ENCODE peak calls at places on chromosomes 16 and 17, in five cellular contexts. M, X, F, O and S are unnamed samples.

GRCh38 chr17:42760652-42761581 is at the start of gene RAMP2:
- DNase-seq in M (peak), X (peak), F (no peak), O (no peak), S (peak)

GRCh38 chr16:4261557-4262172 is 11.2 kb downstream of the TFAP4 start:
- DNase-seq in M (peak), X (peak), F (no peak), O (peak), S (no peak)

GRCh38 chr17:50257574-50258224 is 16.6 kb upstream of the TMEM92 start:
- DNase-seq in M (peak), O (no peak), F (no peak), X (no peak), S (peak)

GRCh38 chr17:59839646-59840328 is 53.0 kb downstream of the TUBD1 start:
- DNase-seq in O (peak), X (no peak), M (no peak), F (no peak), S (no peak)

GRCh38 chr16:19831678-19832077 is 53.0 kb downstream of the GPRC5B start:
- DNase-seq in X (no peak), F (peak), M (peak), O (no peak), S (no peak)

GRCh38 chr16:75265911-75266701 is 14.7 kb upstream of the BCAR1 start:
- DNase-seq in X (peak), M (peak), O (peak), F (peak), S (peak)

GRCh38 chr17:17957584-17957916 is 14.7 kb downstream of the TOM1L2 start:
- DNase-seq in F (no peak), O (no peak), M (no peak), X (no peak), S (no peak)

GRCh38 chr17:21041753-21042433 is 918 bp downstream of the USP22 start:
- DNase-seq in X (peak), M (peak), F (peak), O (peak), S (peak)

GRCh38 chr17:13024033-13024432 is 6.2 kb upstream of the ELAC2 start:
- DNase-seq in F (no peak), X (no peak), O (no peak), M (no peak), S (no peak)

GRCh38 chr16:27437946-27438345 is 36.0 kb downstream of the IL21R start:
- DNase-seq in X (no peak), M (peak), F (no peak), O (no peak), S (no peak)

GRCh38 chr17:71033336-71033735 is 864.0 kb downstream of the KCNJ2 start:
- DNase-seq in F (no peak), O (no peak), X (peak), M (no peak), S (no peak)

GRCh38 chr17:82108038-82108998 is 10.3 kb upstream of the FASN start:
- DNase-seq in O (no peak), F (no peak), M (no peak), X (no peak), S (peak)

GRCh38 chr16:59510008-59510424 is 775.9 kb upstream of the GOT2 start:
- DNase-seq in F (no peak), O (no peak), M (no peak), X (no peak), S (no peak)

GRCh38 chr16:54281535-54282201 is 4.9 kb downstream of the IRX3 start:
- DNase-seq in M (no peak), F (no peak), O (no peak), X (peak), S (no peak)

GRCh38 chr16:47374629-47375028 is 86.2 kb downstream of the ITFG1 start:
- DNase-seq in M (no peak), X (no peak), O (no peak), F (no peak), S (no peak)

GRCh38 chr17:28951428-28951990 is at the start of gene PHF12:
- DNase-seq in M (peak), O (peak), X (peak), F (peak), S (peak)

GRCh38 chr17:83041305-83041704 is 38.1 kb upstream of the METRNL start:
- DNase-seq in F (no peak), X (no peak), O (no peak), M (no peak), S (no peak)

GRCh38 chr17:1390422-1391367 is 9.3 kb downstream of the YWHAE start:
- DNase-seq in O (no peak), X (no peak), M (no peak), F (no peak), S (no peak)

GRCh38 chr17:1083451-1084187 is 86.7 kb downstream of the TIMM22 start:
- DNase-seq in M (no peak), O (peak), F (no peak), X (no peak), S (no peak)

GRCh38 chr16:27195941-27196595 is 7.3 kb upstream of the KDM8 start:
- DNase-seq in F (no peak), M (no peak), O (no peak), X (no peak), S (peak)

GRCh38 chr17:63696381-63696961 is 3.5 kb downstream of the LIMD2 start:
- DNase-seq in X (peak), F (no peak), O (peak), M (peak), S (no peak)

GRCh38 chr16:53159781-53160436 is 105.1 kb downstream of the CHD9 start:
- DNase-seq in O (peak), X (peak), M (peak), F (peak), S (no peak)

GRCh38 chr16:87945351-87946042 is 5.7 kb upstream of the BANP start:
- DNase-seq in O (peak), F (no peak), M (no peak), X (peak), S (peak)

GRCh38 chr16:74874123-74874522 is 99.5 kb upstream of the FA2H start:
- DNase-seq in O (no peak), M (no peak), F (no peak), X (no peak), S (no peak)

GRCh38 chr17:42050360-42051012 is at the start of gene C17orf113:
- DNase-seq in M (peak), O (peak), F (no peak), X (peak), S (peak)

GRCh38 chr16:77788196-77789084 is at the start of gene VAT1L:
- DNase-seq in M (peak), X (peak), F (peak), O (no peak), S (peak)

GRCh38 chr17:61490540-61490975 is 38.3 kb downstream of the TBX4 start:
- DNase-seq in X (no peak), O (peak), F (peak), M (peak), S (no peak)

GRCh38 chr17:78621720-78622490 is 44.7 kb upstream of the DNAH17 start:
- DNase-seq in M (no peak), F (no peak), O (no peak), X (no peak), S (no peak)

GRCh38 chr16:28609631-28610594 is at the start of gene SULT1A1:
- DNase-seq in X (peak), O (peak), F (peak), M (no peak), S (peak)

GRCh38 chr16:24906199-24906808 is 60.5 kb downstream of the SLC5A11 start:
- DNase-seq in O (peak), F (no peak), M (peak), X (no peak), S (peak)

GRCh38 chr17:8138672-8139371 is 13.4 kb downstream of the PER1 start:
- DNase-seq in F (no peak), M (peak), O (peak), X (peak), S (peak)

GRCh38 chr17:13509561-13509960 is 92.2 kb downstream of the HS3ST3A1 start:
- DNase-seq in F (no peak), O (no peak), M (no peak), X (no peak), S (no peak)

GRCh38 chr17:50565559-50566350 is 5.2 kb downstream of the CACNA1G start:
- DNase-seq in O (peak), M (peak), X (no peak), F (no peak), S (no peak)